ENCODE peak calls at places on chromosomes 13 and 19, in seven cellular contexts. O is HCT116, I is K562, F is A549, Y is SK-N-SH, Z is HepG2, L is GM12878. R is an unnamed sample.

GRCh38 chr19:19615086-19615485 is 3.4 kb downstream of the PBX4 start:
- DNase-seq in O (peak), I (no peak), F (peak), Y (no peak), Z (no peak), L (no peak), R (no peak)

GRCh38 chr13:98563071-98563470 is 13.8 kb downstream of the STK24 start:
- DNase-seq in O (no peak), I (no peak), F (no peak), Y (no peak), Z (no peak), L (no peak), R (peak)

GRCh38 chr19:39057615-39058014 is 25.3 kb upstream of the FBXO27 start:
- DNase-seq in O (no peak), I (no peak), F (peak), Y (no peak), Z (no peak), L (no peak), R (no peak)

GRCh38 chr13:62702502-62702901 is 1286.9 kb upstream of the PCDH20 start:
- DNase-seq in O (no peak), I (no peak), F (no peak), Y (peak), Z (no peak), L (no peak), R (no peak)

GRCh38 chr19:7869910-7870511 is 4.2 kb downstream of the PRR36 start:
- DNase-seq in O (peak), I (peak), F (peak), Y (peak), Z (peak), L (no peak), R (peak)

GRCh38 chr19:39752390-39752789 is 14.6 kb upstream of the CLC start:
- DNase-seq in O (no peak), I (no peak), F (no peak), Y (no peak), Z (no peak), L (no peak), R (no peak)

GRCh38 chr19:53877361-53877766 is 4.6 kb upstream of the PRKCG start:
- DNase-seq in O (no peak), I (no peak), F (peak), Y (no peak), Z (no peak), L (no peak), R (peak)

GRCh38 chr19:31825134-31826094 is 476.2 kb upstream of the TSHZ3 start:
- DNase-seq in O (no peak), I (no peak), F (no peak), Y (no peak), Z (no peak), L (no peak), R (no peak)

GRCh38 chr13:37595162-37595561 is 3.4 kb downstream of the POSTN start:
- DNase-seq in O (no peak), I (no peak), F (no peak), Y (no peak), Z (no peak), L (no peak), R (peak)

GRCh38 chr13:60012503-60012902 is 151.2 kb downstream of the DIAPH3 start:
- DNase-seq in O (no peak), I (no peak), F (no peak), Y (no peak), Z (no peak), L (no peak), R (no peak)

GRCh38 chr13:112689498-112690241 is at the start of gene ATP11A:
- DNase-seq in O (peak), I (peak), F (peak), Y (peak), Z (peak), L (no peak), R (peak)

GRCh38 chr13:72998012-72998411 is 60.8 kb upstream of the KLF5 start:
- DNase-seq in O (no peak), I (no peak), F (no peak), Y (no peak), Z (no peak), L (no peak), R (no peak)

GRCh38 chr19:30669329-30670010 is 297.3 kb downstream of the ZNF536 start:
- DNase-seq in O (no peak), I (peak), F (peak), Y (peak), Z (peak), L (no peak), R (peak)

GRCh38 chr19:54850930-54851329 is 687 bp downstream of the KIR3DL2 start:
- DNase-seq in O (no peak), I (no peak), F (no peak), Y (no peak), Z (no peak), L (no peak), R (no peak)

GRCh38 chr19:50314724-50315700 is 14.2 kb downstream of the KCNC3 start:
- DNase-seq in O (no peak), I (no peak), F (no peak), Y (peak), Z (no peak), L (no peak), R (peak)

GRCh38 chr19:45468159-45468651 is 409 bp downstream of the FOSB start:
- DNase-seq in O (no peak), I (peak), F (no peak), Y (no peak), Z (no peak), L (no peak), R (no peak)

GRCh38 chr13:46106839-46107371 is 2.1 kb upstream of the CPB2 start:
- DNase-seq in O (no peak), I (no peak), F (no peak), Y (no peak), Z (no peak), L (no peak), R (no peak)

GRCh38 chr13:24668955-24669354 is 11.3 kb upstream of the ATP12A start:
- DNase-seq in O (no peak), I (no peak), F (no peak), Y (no peak), Z (no peak), L (no peak), R (no peak)

GRCh38 chr19:10142701-10143375 is 23.1 kb upstream of the EIF3G start:
- DNase-seq in O (no peak), I (no peak), F (no peak), Y (no peak), Z (no peak), L (no peak), R (no peak)

GRCh38 chr19:1279782-1280341 is 4.5 kb downstream of the FAM174C start:
- DNase-seq in O (peak), I (peak), F (peak), Y (peak), Z (peak), L (no peak), R (peak)

GRCh38 chr13:36815069-36815468 is 4.0 kb upstream of the RFXAP start:
- DNase-seq in O (peak), I (peak), F (peak), Y (peak), Z (peak), L (no peak), R (peak)

GRCh38 chr13:52345048-52345447 is 60.9 kb downstream of the THSD1 start:
- DNase-seq in O (no peak), I (no peak), F (no peak), Y (no peak), Z (no peak), L (no peak), R (no peak)

GRCh38 chr13:89061821-89062220 is 1390.7 kb downstream of the SLITRK5 start:
- DNase-seq in O (no peak), I (no peak), F (no peak), Y (no peak), Z (peak), L (no peak), R (no peak)

GRCh38 chr19:18232540-18233223 is 6.4 kb upstream of the PDE4C start:
- DNase-seq in O (no peak), I (peak), F (peak), Y (peak), Z (no peak), L (no peak), R (peak)

GRCh38 chr13:99085139-99085845 is 107.4 kb upstream of the DOCK9 start:
- DNase-seq in O (no peak), I (peak), F (no peak), Y (no peak), Z (no peak), L (no peak), R (peak)

GRCh38 chr19:13841339-13842293 is 35.3 kb upstream of the NANOS3 start:
- DNase-seq in O (no peak), I (peak), F (peak), Y (peak), Z (no peak), L (no peak), R (no peak)

GRCh38 chr13:43122706-43123268 is 99.4 kb downstream of the DNAJC15 start:
- DNase-seq in O (no peak), I (no peak), F (no peak), Y (peak), Z (no peak), L (no peak), R (no peak)

GRCh38 chr19:33788676-33789075 is 8.0 kb upstream of the KCTD15 start:
- DNase-seq in O (no peak), I (no peak), F (no peak), Y (no peak), Z (no peak), L (no peak), R (no peak)

GRCh38 chr13:41847216-41847615 is 113.7 kb downstream of the VWA8 start:
- DNase-seq in O (no peak), I (no peak), F (no peak), Y (no peak), Z (no peak), L (no peak), R (no peak)

GRCh38 chr13:41848435-41849255 is 112.3 kb downstream of the VWA8 start:
- DNase-seq in O (no peak), I (no peak), F (no peak), Y (no peak), Z (no peak), L (no peak), R (no peak)
- H3K4me2 ChIP-seq in O (no peak), I (no peak), F (no peak), Y (peak), Z (no peak), L (no peak), R (no peak)

DNA sequence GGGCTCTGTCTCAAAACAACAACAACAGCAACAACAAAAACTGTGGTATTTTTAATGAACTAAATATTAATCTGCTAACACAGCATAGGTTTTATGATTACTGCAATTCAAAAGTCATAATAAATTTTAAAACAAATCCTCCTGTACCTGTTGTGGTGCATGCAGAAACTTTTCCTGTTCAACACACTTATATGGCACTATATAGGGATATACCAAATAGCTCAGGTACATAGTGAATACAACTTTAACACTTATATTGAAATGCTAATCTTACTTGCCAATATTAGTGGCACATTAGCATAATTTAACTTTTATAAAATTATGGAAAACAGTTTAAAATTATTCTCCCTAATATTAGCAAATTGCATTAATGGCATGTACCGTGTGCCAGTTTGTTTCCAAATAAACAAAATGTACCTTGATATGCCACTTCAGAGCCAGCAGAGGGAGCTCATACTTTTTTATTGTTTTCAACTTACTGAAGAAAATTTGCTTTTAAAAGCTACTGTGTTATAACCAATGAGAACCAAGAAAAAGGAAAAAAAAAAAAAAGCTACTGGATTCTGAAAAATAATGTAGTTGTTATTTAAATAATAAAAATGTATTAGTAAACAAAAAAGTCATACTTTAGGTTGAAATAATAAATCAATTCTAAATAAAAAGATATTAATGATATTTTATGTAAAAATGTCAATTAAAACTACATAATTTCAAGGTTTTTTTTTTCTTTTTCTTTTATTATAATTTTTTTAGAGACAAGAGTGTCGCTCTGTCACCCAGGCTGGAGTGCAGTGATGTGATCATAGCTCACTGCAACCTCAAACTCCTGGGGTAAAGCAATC is 18.0 kb upstream of the RBM26 start:
- DNase-seq in O (peak), I (peak), F (peak), Y (peak), Z (peak), L (no peak), R (peak)
- TF ChIP-seq REST in O (no peak), I (no peak), F (no peak), Y (no peak), Z (no peak), L (no peak), R (no peak)

GRCh38 chr13:26227396-26227971 is 5.4 kb upstream of the RNF6 start:
- DNase-seq in O (no peak), I (peak), F (no peak), Y (no peak), Z (no peak), L (no peak), R (no peak)

GRCh38 chr13:26229080-26229615 is 7.0 kb upstream of the RNF6 start:
- DNase-seq in O (no peak), I (no peak), F (no peak), Y (no peak), Z (no peak), L (no peak), R (no peak)

GRCh38 chr13:26228080-26228479 is 6.0 kb upstream of the RNF6 start:
- DNase-seq in O (no peak), I (no peak), F (no peak), Y (no peak), Z (no peak), L (no peak), R (no peak)

GRCh38 chr13:26226209-26226608 is 4.1 kb upstream of the RNF6 start:
- DNase-seq in O (no peak), I (peak), F (no peak), Y (no peak), Z (no peak), L (no peak), R (no peak)

DNA sequence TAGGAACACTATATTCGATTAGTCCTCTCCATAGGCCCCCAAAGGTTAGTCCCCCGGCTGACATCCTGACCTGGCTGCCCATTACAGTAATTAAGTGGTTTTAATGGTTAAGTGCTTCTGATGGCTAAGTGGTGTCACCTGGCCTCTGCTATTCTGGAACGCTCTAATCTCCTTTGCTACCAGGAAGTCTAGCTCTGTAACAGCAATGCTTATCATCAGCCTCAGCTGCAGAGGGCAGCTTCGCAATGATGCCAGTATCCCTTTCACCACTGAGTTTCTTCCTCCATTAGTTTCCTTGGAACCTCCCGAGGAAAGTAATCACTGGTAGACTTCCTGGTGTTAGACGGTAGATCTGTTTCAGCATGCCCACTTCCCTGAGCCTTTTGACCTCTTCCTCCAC is 8.6 kb upstream of the RNF6 start:
- DNase-seq in O (no peak), I (no peak), F (no peak), Y (peak), Z (no peak), L (no peak), R (no peak)
- H3K27ac ChIP-seq in O (no peak), I (no peak), F (no peak), Y (no peak), Z (no peak), L (no peak), R (no peak)

GRCh38 chr13:35630551-35631275 is 154.2 kb upstream of the MAB21L1 start:
- DNase-seq in O (peak), I (peak), F (peak), Y (peak), Z (peak), L (no peak), R (peak)
- H3K4me2 ChIP-seq in O (peak), I (no peak), F (no peak), Y (no peak), Z (no peak), L (no peak), R (no peak)